ENCODE peak calls at places on chromosome 5, in six cellular contexts. B is GM23338, F is neural progenitor cell, Q is SK-N-SH, V is MM.1S, A is PC-9. P is an unnamed sample. For H3K4me1 and H3F3A, the result is how much of the 10 kb centered on the place peaks cover.

GRCh38 chr5:163248856-163249255 is 188.5 kb upstream of the CCNG1 start:
- DNase-seq in B (no peak), F (no peak), Q (no peak), V (no peak), A (no peak), P (peak)

GRCh38 chr5:102691434-102691833 is 63.7 kb upstream of the PAM start:
- DNase-seq in B (no peak), F (no peak), Q (no peak), V (no peak), A (no peak), P (no peak)

GRCh38 chr5:59328801-59329296 is 564.7 kb downstream of the PDE4D start:
- DNase-seq in B (peak), F (no peak), Q (no peak), V (no peak), A (no peak), P (no peak)

GRCh38 chr5:55926476-55926875 is 68.3 kb downstream of the IL6ST start:
- DNase-seq in B (no peak), F (no peak), Q (no peak), V (no peak), A (no peak), P (no peak)

GRCh38 chr5:133408322-133408721 is 204.0 kb downstream of the FSTL4 start:
- DNase-seq in B (no peak), F (no peak), Q (no peak), V (no peak), A (no peak), P (no peak)

GRCh38 chr5:113527746-113528145 is 14.3 kb downstream of the YTHDC2 start:
- DNase-seq in B (no peak), F (no peak), Q (no peak), V (no peak), A (no peak), P (no peak)

GRCh38 chr5:168562274-168562673 is 16.9 kb downstream of the PANK3 start:
- DNase-seq in B (no peak), F (no peak), Q (no peak), V (no peak), A (no peak), P (no peak)

GRCh38 chr5:147445093-147445492 is 64.8 kb downstream of the DPYSL3 start:
- DNase-seq in B (no peak), F (no peak), Q (no peak), V (no peak), A (no peak), P (no peak)

GRCh38 chr5:33939863-33940262 is 3.7 kb downstream of the RXFP3 start:
- DNase-seq in B (no peak), F (no peak), Q (no peak), V (no peak), A (no peak), P (peak)

GRCh38 chr5:68379275-68380026 is 163.9 kb downstream of the PIK3R1 start:
- DNase-seq in B (no peak), F (no peak), Q (no peak), V (no peak), A (no peak), P (no peak)

GRCh38 chr5:172008689-172009141 is 2.3 kb upstream of the FBXW11 start:
- DNase-seq in B (peak), F (peak), Q (no peak), V (no peak), A (no peak), P (no peak)

GRCh38 chr5:150497989-150498317 is 10.0 kb upstream of the NDST1 start:
- DNase-seq in B (no peak), F (no peak), Q (no peak), V (no peak), A (no peak), P (no peak)

GRCh38 chr5:150498501-150498900 is 9.4 kb upstream of the NDST1 start:
- DNase-seq in B (peak), F (peak), Q (no peak), V (no peak), A (peak), P (no peak)

GRCh38 chr5:150496098-150496497 is 11.8 kb upstream of the NDST1 start:
- DNase-seq in B (no peak), F (no peak), Q (no peak), V (no peak), A (no peak), P (no peak)

GRCh38 chr5:150496534-150496933 is 11.4 kb upstream of the NDST1 start:
- DNase-seq in B (no peak), F (no peak), Q (no peak), V (no peak), A (no peak), P (no peak)

DNA sequence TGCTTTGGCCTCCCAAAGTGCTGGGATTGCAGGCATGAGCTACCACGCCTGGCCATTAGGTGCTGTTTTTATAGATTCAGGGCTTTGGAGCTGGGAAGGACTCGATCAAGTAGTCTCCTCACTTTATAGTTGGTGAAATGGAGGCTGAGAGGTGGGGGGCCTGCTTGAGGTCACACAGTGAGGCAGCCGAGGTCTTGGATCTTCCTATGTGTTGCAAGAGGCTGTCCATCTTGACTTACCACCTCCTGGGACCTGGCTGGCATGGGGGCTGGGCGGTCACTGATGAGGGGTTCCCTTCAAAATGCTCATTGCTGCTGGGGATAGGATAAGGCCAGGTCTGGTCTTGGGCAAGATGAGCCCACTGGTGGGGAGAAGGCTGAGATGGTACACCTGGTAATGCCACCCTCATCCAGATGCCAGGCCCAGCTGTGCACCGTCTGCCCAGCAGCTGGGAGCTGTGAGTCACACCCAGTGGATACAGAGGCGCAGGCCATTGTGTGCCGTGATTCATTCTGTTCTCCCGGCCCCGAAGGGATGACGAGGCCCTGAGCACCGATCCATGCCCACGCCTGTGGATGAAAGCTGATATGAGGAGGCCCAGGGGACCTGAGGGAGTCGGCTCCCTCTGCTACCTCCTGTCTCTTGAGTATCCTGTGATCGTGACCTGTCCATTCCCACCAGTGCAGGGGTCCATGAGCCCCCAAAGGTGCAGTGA is 10.5 kb upstream of the NDST1 start:
- DNase-seq in B (no peak), F (no peak), Q (peak), V (no peak), A (peak), P (peak)
- H3K4me1 ChIP-seq in B (under half), F (half or more), Q (under half), V (under half), A (under half), P (under half)

DNA sequence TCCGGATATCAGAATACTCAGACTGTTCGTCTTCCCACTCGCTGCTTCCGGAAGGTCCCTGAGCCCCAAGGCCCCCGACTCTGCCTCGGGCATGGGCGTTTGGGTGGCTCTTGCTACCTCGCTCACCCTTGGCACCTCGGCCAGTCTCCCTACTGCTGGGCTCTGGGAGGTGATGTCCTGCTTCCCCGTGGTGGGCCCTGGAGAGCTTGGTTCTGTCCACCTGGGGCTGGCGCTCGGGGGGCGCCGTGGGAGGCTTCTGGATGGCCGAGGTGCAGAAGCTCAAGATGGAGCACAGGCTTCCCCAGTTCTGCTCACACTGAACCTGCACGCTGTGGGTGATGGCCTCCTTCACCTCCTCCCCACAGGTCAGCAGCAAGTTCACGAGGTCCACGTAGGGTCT is 10.4 kb downstream of the STC2 start:
- DNase-seq in B (no peak), F (no peak), Q (no peak), V (no peak), A (no peak), P (no peak)
- H3F3A ChIP-seq in B (under half), F (under half), Q (under half), V (under half), A (half or more), P (under half)

GRCh38 chr5:135709998-135710670 is 124.3 kb upstream of the SLC25A48 start:
- DNase-seq in B (no peak), F (no peak), Q (no peak), V (no peak), A (no peak), P (no peak)

GRCh38 chr5:135709103-135709660 is 125.3 kb upstream of the SLC25A48 start:
- DNase-seq in B (no peak), F (no peak), Q (no peak), V (no peak), A (no peak), P (no peak)

GRCh38 chr5:135714126-135714894 is 120.2 kb upstream of the SLC25A48 start:
- DNase-seq in B (no peak), F (no peak), Q (no peak), V (no peak), A (no peak), P (no peak)

GRCh38 chr5:135715267-135716050 is 119.0 kb upstream of the SLC25A48 start:
- DNase-seq in B (no peak), F (no peak), Q (no peak), V (peak), A (no peak), P (no peak)

GRCh38 chr5:135713516-135713915 is 120.9 kb upstream of the SLC25A48 start:
- DNase-seq in B (no peak), F (no peak), Q (no peak), V (no peak), A (no peak), P (no peak)
- H3K4me1 ChIP-seq in B (under half), F (under half), Q (under half), V (under half), A (under half), P (under half)

DNA sequence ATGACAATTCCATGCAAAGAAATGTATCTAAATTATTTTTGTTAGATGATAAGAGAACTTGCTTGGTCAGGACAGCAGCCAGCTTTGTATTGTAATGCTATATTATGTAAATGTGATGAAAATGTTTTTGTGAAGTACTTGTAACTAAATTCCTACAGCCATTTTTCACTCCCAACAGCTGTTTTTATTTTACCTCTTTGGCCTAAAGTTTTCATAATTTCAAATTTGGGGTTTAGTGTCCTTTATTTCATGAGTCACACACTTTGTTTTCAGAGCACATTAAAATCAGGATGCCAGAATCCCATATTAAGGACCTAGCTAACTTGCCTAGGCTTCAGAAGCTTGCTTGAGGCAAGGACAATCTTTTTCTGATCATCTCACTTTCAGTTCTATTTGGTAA is 64.1 kb downstream of the WDR41 start:
- DNase-seq in B (no peak), F (no peak), Q (no peak), V (no peak), A (no peak), P (no peak)
- H3F3A ChIP-seq in B (under half), F (under half), Q (under half), V (under half), A (under half), P (under half)

GRCh38 chr5:151159649-151160373 is 2.2 kb upstream of the ANXA6 start:
- DNase-seq in B (no peak), F (no peak), Q (no peak), V (no peak), A (no peak), P (no peak)
- H3K4me1 ChIP-seq in B (under half), F (under half), Q (under half), V (under half), A (under half), P (under half)

DNA sequence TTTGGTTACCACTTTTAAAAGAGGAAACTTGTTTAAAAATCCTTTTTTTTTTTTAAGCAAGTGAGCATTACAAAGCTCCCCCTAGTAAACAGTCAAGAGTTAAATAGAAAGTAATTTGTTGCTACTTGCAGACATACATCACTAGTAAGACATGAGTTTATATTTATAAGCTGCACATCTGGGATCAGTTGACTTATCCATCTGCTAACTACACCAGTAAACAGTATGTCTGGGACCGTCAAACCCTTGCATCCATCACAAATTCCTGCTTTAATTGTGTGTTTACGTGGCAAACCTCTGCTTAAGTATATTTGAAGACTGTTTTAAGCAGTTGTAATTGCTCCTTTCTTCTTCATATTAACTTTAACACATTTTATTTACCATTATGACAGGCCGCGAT is 146.8 kb downstream of the EBF1 start:
- DNase-seq in B (no peak), F (no peak), Q (no peak), V (no peak), A (no peak), P (no peak)
- H3F3A ChIP-seq in B (under half), F (under half), Q (under half), V (under half), A (under half), P (under half)

GRCh38 chr5:37424441-37424840 is 45.3 kb downstream of the WDR70 start:
- DNase-seq in B (no peak), F (no peak), Q (no peak), V (no peak), A (no peak), P (peak)
- H3K4me1 ChIP-seq in B (under half), F (under half), Q (under half), V (under half), A (under half), P (under half)

GRCh38 chr5:81115261-81115660 is 117.9 kb upstream of the CKMT2 start:
- DNase-seq in B (no peak), F (no peak), Q (no peak), V (no peak), A (no peak), P (no peak)
- H3F3A ChIP-seq in B (under half), F (under half), Q (under half), V (under half), A (under half), P (under half)